ENCODE peak calls at places on chromosomes 3 and 15, in nine cellular contexts. W is progenitor cell of endocrine pancreas; S is bronchial epithelial cell; M is H9; Q is Calu3; F is fibroblast of pulmonary artery; X is cardiac muscle cell; D is CD4-positive, alpha-beta T cell; Z is tibial nerve. U is an unnamed sample.

GRCh38 chr3:129627350-129628168 is 21.1 kb upstream of the PLXND1 start:
- DNase-seq in W (peak; percentile 54), S (peak; percentile 81), M (peak; percentile 86), Q (peak; percentile 86), F (peak; percentile 93), X (peak; percentile 92), D (peak; percentile 55), Z (no peak), U (peak; percentile 85)

GRCh38 chr15:89874926-89875564 is 18.7 kb downstream of the AP3S2 start:
- DNase-seq in W (peak; percentile 71), S (peak; percentile 52), M (peak; percentile 84), Q (peak; percentile 88), F (peak; percentile 80), X (peak; percentile 81), D (peak; percentile 71), Z (peak; percentile 79), U (no peak)

GRCh38 chr3:40310690-40311089 is 1.2 kb downstream of the EIF1B start:
- DNase-seq in W (no peak), S (no peak), M (no peak), Q (no peak), F (peak; percentile 52), X (peak; percentile 62), D (no peak), Z (no peak), U (no peak)

GRCh38 chr3:196563721-196564225 is 4.6 kb downstream of the WDR53 start:
- DNase-seq in W (no peak), S (peak; percentile 83), M (no peak), Q (no peak), F (peak; percentile 56), X (peak; percentile 35), D (no peak), Z (no peak), U (no peak)

GRCh38 chr3:41018841-41019240 is 180.5 kb upstream of the CTNNB1 start:
- DNase-seq in W (no peak), S (no peak), M (no peak), Q (no peak), F (no peak), X (no peak), D (no peak), Z (no peak), U (no peak)

GRCh38 chr3:89613241-89613640 is 505.8 kb downstream of the EPHA3 start:
- DNase-seq in W (no peak), S (no peak), M (no peak), Q (no peak), F (no peak), X (no peak), D (no peak), Z (no peak), U (no peak)

GRCh38 chr15:35921051-35921450 is 375.1 kb upstream of the DPH6 start:
- DNase-seq in W (no peak), S (no peak), M (no peak), Q (no peak), F (no peak), X (peak; percentile 7), D (no peak), Z (no peak), U (no peak)

GRCh38 chr3:16511561-16512434 is 1.7 kb downstream of the RFTN1 start:
- DNase-seq in W (no peak), S (peak; percentile 59), M (peak; percentile 47), Q (no peak), F (peak; percentile 86), X (peak; percentile 85), D (peak; percentile 60), Z (peak; percentile 70), U (no peak)

GRCh38 chr15:82306791-82307713 is 42.2 kb downstream of the GOLGA6L10 start:
- DNase-seq in W (no peak), S (no peak), M (peak; percentile 28), Q (no peak), F (no peak), X (no peak), D (no peak), Z (no peak), U (no peak)

GRCh38 chr15:72312605-72313447 is 7.1 kb downstream of the CELF6 start:
- DNase-seq in W (peak; percentile 52), S (peak; percentile 50), M (peak; percentile 86), Q (peak; percentile 78), F (peak; percentile 80), X (peak; percentile 80), D (peak; percentile 26), Z (peak; percentile 41), U (no peak)
- TF ChIP-seq CTCF in W (peak; percentile 80), S (peak; percentile 85), M (peak; percentile 85), Q (peak; percentile 74), F (peak; percentile 86), X (peak; percentile 82), D (peak; percentile 71), Z (peak; percentile 60), U (peak; percentile 85)

GRCh38 chr3:133463441-133463860 is 63.6 kb downstream of the BFSP2 start:
- DNase-seq in W (no peak), S (no peak), M (no peak), Q (no peak), F (no peak), X (no peak), D (no peak), Z (no peak), U (no peak)

GRCh38 chr3:133466531-133467386 is 66.9 kb downstream of the BFSP2 start:
- DNase-seq in W (no peak), S (no peak), M (no peak), Q (no peak), F (no peak), X (no peak), D (no peak), Z (no peak), U (no peak)

GRCh38 chr3:133467780-133468179 is 67.9 kb downstream of the BFSP2 start:
- DNase-seq in W (no peak), S (no peak), M (no peak), Q (no peak), F (no peak), X (no peak), D (no peak), Z (no peak), U (no peak)

GRCh38 chr3:133461291-133461690 is 61.4 kb downstream of the BFSP2 start:
- DNase-seq in W (no peak), S (peak; percentile 57), M (no peak), Q (no peak), F (no peak), X (no peak), D (no peak), Z (no peak), U (no peak)

GRCh38 chr3:133464573-133464972 is 64.7 kb downstream of the BFSP2 start:
- DNase-seq in W (no peak), S (peak; percentile 25), M (no peak), Q (peak; percentile 21), F (peak; percentile 68), X (peak; percentile 61), D (no peak), Z (no peak), U (no peak)
- TF ChIP-seq CTCF in W (peak; percentile 15), S (peak; percentile 26), M (no peak), Q (peak; percentile 22), F (peak; percentile 53), X (peak; percentile 54), D (no peak), Z (peak; percentile 11), U (peak; percentile 76)

DNA sequence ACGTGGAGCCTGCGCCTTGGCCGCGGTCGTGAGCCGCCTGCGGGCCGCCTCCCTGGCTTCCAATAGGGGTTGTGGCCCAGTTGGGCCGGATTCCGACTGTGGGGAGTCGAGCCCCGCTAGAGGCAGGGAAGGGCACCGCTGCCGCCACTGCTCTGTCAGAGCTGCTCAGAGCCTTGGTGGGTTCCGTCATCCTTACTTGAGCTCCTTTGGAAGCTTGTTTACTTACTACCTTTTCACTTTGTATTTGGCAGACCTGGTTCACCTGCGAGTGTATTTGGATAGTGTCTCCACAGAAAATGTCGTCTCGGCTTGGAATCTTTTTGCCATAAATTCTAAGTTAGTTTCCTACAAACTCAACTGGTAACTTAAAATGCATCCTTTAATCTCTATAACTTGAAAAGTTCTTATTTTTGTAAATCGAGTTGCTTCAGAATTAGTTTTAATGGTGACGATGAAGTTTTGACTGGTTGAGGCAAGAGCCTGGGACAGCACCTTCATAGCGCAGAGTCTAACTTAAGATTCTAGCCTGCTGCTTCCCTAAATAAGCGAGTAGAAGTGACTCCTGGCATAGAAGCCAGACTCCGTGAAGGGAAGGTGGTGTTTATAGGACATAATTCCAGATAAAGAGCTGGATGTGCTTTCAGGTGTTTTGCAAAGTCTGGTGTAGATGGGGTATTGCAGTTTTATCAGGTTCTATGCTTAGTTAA is 800 bp downstream of the DAG1 start:
- DNase-seq in W (no peak), S (peak; percentile 35), M (no peak), Q (no peak), F (no peak), X (no peak), D (no peak), Z (peak; percentile 8), U (no peak)
- TF ChIP-seq CTCF in W (no peak), S (no peak), M (no peak), Q (no peak), F (no peak), X (no peak), D (no peak), Z (no peak), U (peak; percentile 24)

GRCh38 chr15:77420610-77421369 is at the start of gene HMG20A:
- DNase-seq in W (peak; percentile 43), S (peak; percentile 74), M (peak; percentile 61), Q (peak; percentile 67), F (peak; percentile 91), X (peak; percentile 91), D (peak; percentile 20), Z (peak; percentile 44), U (no peak)
- TF ChIP-seq CTCF in W (no peak), S (no peak), M (no peak), Q (no peak), F (no peak), X (no peak), D (no peak), Z (no peak), U (no peak)

GRCh38 chr3:147356909-147357733 is 49.2 kb downstream of the ZIC4 start:
- DNase-seq in W (no peak), S (no peak), M (peak; percentile 69), Q (no peak), F (no peak), X (no peak), D (no peak), Z (no peak), U (no peak)
- TF ChIP-seq CTCF in W (peak; percentile 58), S (no peak), M (peak; percentile 78), Q (no peak), F (peak; percentile 6), X (peak; percentile 14), D (no peak), Z (no peak), U (peak; percentile 44)

GRCh38 chr3:56410576-56410975 is 57.7 kb downstream of the ERC2 start:
- DNase-seq in W (no peak), S (no peak), M (no peak), Q (no peak), F (no peak), X (no peak), D (no peak), Z (no peak), U (no peak)
- TF ChIP-seq CTCF in W (no peak), S (no peak), M (peak; percentile 38), Q (no peak), F (no peak), X (no peak), D (no peak), Z (no peak), U (no peak)

DNA sequence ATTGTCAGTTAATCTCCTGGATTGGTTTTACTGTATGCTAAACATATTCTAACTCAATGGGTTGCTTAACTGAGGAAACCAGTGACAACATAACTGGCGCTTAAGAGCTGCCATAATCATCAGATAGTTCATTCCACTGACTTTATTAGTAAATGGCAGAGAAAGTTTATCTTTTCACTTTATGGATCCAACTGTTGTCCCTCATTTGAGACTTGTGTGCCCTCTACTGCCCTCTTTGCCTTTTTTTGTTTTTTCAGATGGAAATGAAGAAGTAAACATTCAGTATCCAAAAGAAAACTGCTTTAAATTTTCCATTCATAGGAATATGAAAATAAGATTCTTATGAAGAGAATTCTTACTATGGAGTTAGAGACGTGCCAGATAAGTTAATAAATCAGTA is 93.5 kb downstream of the NPTN start:
- DNase-seq in W (no peak), S (no peak), M (no peak), Q (no peak), F (no peak), X (no peak), D (no peak), Z (no peak), U (no peak)
- TF ChIP-seq CTCF in W (no peak), S (no peak), M (no peak), Q (no peak), F (no peak), X (no peak), D (no peak), Z (no peak), U (peak; percentile 10)